ENCODE peak calls at places on chromosomes 11 and 22, in four cellular contexts. T is GM23248, V is heart right ventricle, C is GM12865. A is an unnamed sample.

GRCh38 chr11:7851391-7851790 is 54.6 kb upstream of the OR5P2 start:
- DNase-seq in T (no peak), V (no peak), C (peak; percentile 1), A (no peak)

GRCh38 chr11:110433393-110434333 is 3.9 kb downstream of the FDX1 start:
- DNase-seq in V (no peak), C (peak; percentile 14), T (peak; percentile 56), A (no peak)

GRCh38 chr11:118117790-118118601 is 31.2 kb upstream of the SMIM35 start:
- DNase-seq in C (peak; percentile 30), V (no peak), T (no peak), A (no peak)

GRCh38 chr22:36775589-36775965 is 342 bp downstream of the IFT27 start:
- DNase-seq in T (peak; percentile 48), C (peak; percentile 43), V (peak; percentile 18), A (no peak)

GRCh38 chr22:30028731-30029130 is 51.5 kb upstream of the HORMAD2 start:
- DNase-seq in T (no peak), V (no peak), C (no peak), A (no peak)

GRCh38 chr11:78380615-78381029 is 37.0 kb downstream of the GAB2 start:
- DNase-seq in V (no peak), C (no peak), T (peak; percentile 27), A (peak; percentile 59)

GRCh38 chr22:22714600-22715361 is 70.4 kb downstream of the GGTLC2 start:
- DNase-seq in T (no peak), C (peak; percentile 65), V (no peak), A (no peak)

GRCh38 chr11:59187587-59187986 is 15.7 kb downstream of the DTX4 start:
- DNase-seq in V (peak; percentile 43), C (no peak), T (peak; percentile 52), A (no peak)

GRCh38 chr11:90468923-90469322 is 246.1 kb upstream of the CHORDC1 start:
- DNase-seq in V (no peak), T (peak; percentile 0), C (no peak), A (peak; percentile 80)

GRCh38 chr11:119056397-119056999 is 507 bp downstream of the HYOU1 start:
- DNase-seq in T (peak; percentile 54), C (peak; percentile 63), V (peak; percentile 24), A (no peak)

GRCh38 chr11:16347928-16348685 is 8.2 kb downstream of the SOX6 start:
- DNase-seq in V (peak; percentile 11), C (no peak), T (peak; percentile 7), A (no peak)

GRCh38 chr11:20156280-20156875 is 3.9 kb downstream of the DBX1 start:
- DNase-seq in C (no peak), V (no peak), T (no peak), A (no peak)

GRCh38 chr11:96054870-96055705 is 131.2 kb upstream of the MTMR2 start:
- DNase-seq in V (no peak), C (peak; percentile 27), T (peak; percentile 66), A (peak; percentile 41)

GRCh38 chr11:68750197-68750987 is 928 bp downstream of the TESMIN start:
- DNase-seq in V (no peak), T (no peak), C (no peak), A (no peak)

GRCh38 chr11:128196235-128196634 is 391.1 kb downstream of the ETS1 start:
- DNase-seq in V (no peak), T (peak; percentile 63), C (no peak), A (no peak)

GRCh38 chr22:45101828-45102227 is 61.9 kb upstream of the NUP50 start:
- DNase-seq in C (peak; percentile 73), T (peak; percentile 79), V (peak; percentile 41), A (peak; percentile 33)

GRCh38 chr11:36141595-36141994 is 147.6 kb downstream of the COMMD9 start:
- DNase-seq in V (no peak), C (no peak), T (no peak), A (no peak)

GRCh38 chr11:116207349-116207748 is 565.4 kb downstream of the BUD13 start:
- DNase-seq in V (no peak), T (no peak), C (no peak), A (no peak)

GRCh38 chr11:114886644-114887259 is 208.4 kb downstream of the NXPE2 start:
- DNase-seq in V (no peak), T (no peak), C (no peak), A (peak; percentile 1)

GRCh38 chr11:65630215-65630614 is 7.7 kb upstream of the SIPA1 start:
- DNase-seq in C (no peak), T (no peak), V (peak; percentile 61), A (no peak)

GRCh38 chr11:65627202-65627601 is 10.7 kb upstream of the SIPA1 start:
- DNase-seq in T (no peak), C (no peak), V (no peak), A (no peak)

GRCh38 chr11:65625628-65626342 is 10.2 kb downstream of the PCNX3 start:
- DNase-seq in T (peak; percentile 65), C (peak; percentile 62), V (peak; percentile 54), A (no peak)

GRCh38 chr11:65633390-65634139 is 4.3 kb upstream of the SIPA1 start:
- DNase-seq in C (no peak), V (no peak), T (no peak), A (no peak)

DNA sequence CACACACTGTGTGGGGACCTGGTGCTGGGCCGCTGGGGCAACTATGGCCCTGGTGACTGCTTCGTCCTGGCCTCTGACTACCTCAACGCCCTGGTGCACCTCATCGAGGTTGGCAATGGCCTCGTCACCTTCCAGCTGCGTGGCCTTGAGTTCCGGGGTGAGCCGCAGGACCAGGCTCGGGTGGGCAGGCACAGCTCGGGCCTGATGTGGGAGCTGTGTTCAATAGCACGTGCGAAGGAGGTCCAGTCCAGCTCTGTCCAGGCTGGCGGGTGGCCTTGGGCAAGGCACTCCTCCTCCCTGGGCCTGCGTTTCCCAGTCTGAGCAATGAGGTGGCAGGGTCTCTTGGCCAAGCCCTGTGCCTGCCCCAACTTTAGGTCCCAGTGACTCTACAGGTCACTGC is 8.3 kb upstream of the SIPA1 start:
- DNase-seq in C (no peak), V (no peak), T (no peak), A (no peak)
- H3K4me3 ChIP-seq in C (no peak overlapping the region), V (no peak overlapping the region), T (no peak overlapping the region), A (no peak overlapping the region)

GRCh38 chr11:33868646-33869461 is 23.0 kb downstream of the LMO2 start:
- DNase-seq in C (no peak), V (no peak), T (peak; percentile 8), A (no peak)
- H3K4me3 ChIP-seq in C (peak overlapping the region; percentile 5), V (peak overlapping the region; percentile 75), T (peak overlapping the region; percentile 39), A (peak overlapping the region; percentile 71)

GRCh38 chr11:22192289-22192641 is 620 bp upstream of the ANO5 start:
- DNase-seq in T (no peak), V (peak; percentile 8), C (peak; percentile 1), A (no peak)
- H3K4me3 ChIP-seq in T (no peak overlapping the region), V (peak overlapping the region; percentile 71), C (peak overlapping the region; percentile 33), A (peak overlapping the region; percentile 59)

DNA sequence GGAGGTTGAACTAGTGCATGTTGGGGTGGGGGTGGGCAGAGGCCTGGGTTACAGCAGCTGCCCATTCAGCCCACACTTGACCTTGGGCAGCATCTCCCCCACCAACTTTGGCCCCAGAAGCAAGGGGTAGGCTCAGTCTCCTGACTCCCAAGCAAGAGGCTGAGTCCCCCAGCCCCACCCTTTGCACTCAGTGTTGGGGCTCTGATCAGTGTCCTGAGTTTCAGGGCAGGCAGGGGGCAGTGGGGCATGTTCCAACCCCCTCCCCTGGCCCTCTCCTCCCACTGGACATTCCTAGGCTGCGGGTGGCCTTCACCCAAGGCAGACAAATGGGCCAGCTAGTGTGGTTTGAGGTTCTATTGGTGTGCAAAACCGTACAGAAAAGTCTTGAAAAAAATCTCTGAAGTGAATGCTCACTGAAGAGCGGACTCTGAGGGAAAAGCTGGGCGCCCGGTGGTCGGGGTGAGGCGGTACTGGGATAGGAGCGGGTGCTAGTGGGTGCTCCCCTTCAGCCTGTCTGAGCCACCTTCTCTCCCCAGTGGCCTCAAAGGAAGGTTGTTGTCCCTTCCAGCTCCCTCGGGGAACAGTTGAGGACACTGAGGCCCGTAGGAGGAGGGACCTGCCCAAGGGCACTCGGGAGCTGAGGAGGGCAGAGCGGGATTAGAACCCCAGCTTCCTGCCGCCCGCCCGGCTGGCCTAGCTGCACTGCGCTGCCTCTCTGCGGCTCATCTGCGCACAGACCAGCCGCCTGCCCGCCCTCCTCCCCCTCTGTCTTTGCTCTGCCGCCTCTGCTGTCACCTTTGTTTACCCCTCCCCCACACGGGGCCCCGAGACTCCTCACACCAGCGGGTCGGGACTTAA is 4.0 kb downstream of the KCNC1 start:
- DNase-seq in C (no peak), V (no peak), T (no peak), A (no peak)
- H3K4me3 ChIP-seq in C (no peak overlapping the region), V (no peak overlapping the region), T (no peak overlapping the region), A (no peak overlapping the region)

DNA sequence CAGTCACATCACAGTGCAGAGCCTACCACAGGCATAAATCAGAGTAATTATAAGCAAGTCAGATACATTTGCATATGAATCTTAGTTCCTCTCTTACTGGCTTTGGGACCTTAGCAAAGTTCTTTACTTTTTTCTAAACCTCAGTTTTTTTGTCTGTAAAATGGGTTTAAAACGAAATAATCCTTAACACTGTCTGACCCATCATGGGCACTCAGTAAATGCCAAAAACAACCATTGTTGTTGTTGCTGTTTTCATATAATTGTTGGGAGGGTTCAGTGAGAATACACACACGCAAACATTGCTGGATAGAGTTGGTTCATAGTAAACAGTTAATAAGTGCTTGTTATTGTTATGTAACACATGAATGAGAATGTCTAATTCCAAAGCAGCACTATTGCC is 184.9 kb downstream of the BLID start:
- DNase-seq in C (no peak), V (no peak), T (peak; percentile 4), A (no peak)
- H3K4me3 ChIP-seq in C (no peak overlapping the region), V (no peak overlapping the region), T (no peak overlapping the region), A (no peak overlapping the region)

GRCh38 chr11:121928597-121929580 is 187.1 kb downstream of the BLID start:
- DNase-seq in V (no peak), T (peak; percentile 3), C (no peak), A (no peak)
- H3K4me3 ChIP-seq in V (peak overlapping the region; percentile 40), T (peak overlapping the region; percentile 59), C (no peak overlapping the region), A (peak overlapping the region; percentile 51)

DNA sequence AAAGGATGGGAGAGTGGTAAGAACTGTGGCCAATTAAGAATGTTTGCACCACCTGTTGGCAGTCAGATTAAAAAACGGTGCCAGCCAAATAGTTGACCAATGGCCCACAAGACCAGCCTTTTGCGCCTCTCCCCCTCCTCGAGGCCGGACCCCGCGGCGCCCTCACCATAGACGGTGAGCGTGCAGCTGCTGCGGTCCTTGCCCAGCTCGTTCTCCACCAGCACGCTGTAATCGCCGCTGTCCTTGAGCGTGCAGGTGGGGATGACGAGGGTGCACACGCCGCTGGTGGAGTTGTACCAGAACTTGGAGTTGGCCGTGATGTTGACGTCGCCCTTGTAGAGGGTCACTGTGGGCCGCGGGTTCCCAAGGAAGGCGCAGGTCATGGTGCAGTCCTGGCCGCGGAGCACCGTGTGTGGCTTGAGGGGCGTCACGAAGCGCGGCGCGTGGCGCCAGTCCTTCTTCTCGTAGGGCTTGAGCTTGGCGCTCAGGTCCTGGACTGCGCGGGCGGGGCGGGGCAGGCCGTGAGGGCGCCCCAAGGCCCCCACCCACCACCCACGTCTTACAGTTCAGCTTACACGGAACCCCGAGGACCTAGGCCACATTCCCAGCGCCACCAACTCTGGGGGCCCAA is 7.2 kb downstream of the TMEM86A start:
- DNase-seq in V (no peak), C (no peak), T (peak; percentile 18), A (no peak)
- H3K4me3 ChIP-seq in V (peak overlapping the region; percentile 65), C (peak overlapping the region; percentile 51), T (no peak overlapping the region), A (peak overlapping the region; percentile 37)